ENCODE peak calls at places on chromosomes 12 and 14, in ten cellular contexts. P is pancreas; C is vagina; Z is heart left ventricle; Q is GM23248; M is fibroblast of lung; T is prostate gland; N is lower lobe of right lung; L is iPS DF 6.9; A is naive thymus-derived CD4-positive, alpha-beta T cell. H is an unnamed sample. For H3K27me3 and H3K4me1, the result is how much of the 10 kb centered on the place peaks cover.

GRCh38 chr14:69767369-69767999 is 542 bp downstream of the SRSF5 start:
- DNase-seq in P (peak), C (no peak), Z (peak), Q (peak), M (peak), T (peak), N (peak), L (peak), A (peak), H (peak)

GRCh38 chr12:22856120-22856699 is 231.2 kb downstream of the ETNK1 start:
- DNase-seq in P (no peak), C (no peak), Z (no peak), Q (peak), M (peak), T (no peak), N (no peak), L (no peak), A (no peak), H (no peak)

GRCh38 chr12:122023339-122024131 is 1.9 kb downstream of the BCL7A start:
- DNase-seq in P (peak), C (no peak), Z (peak), Q (peak), M (peak), T (peak), N (peak), L (no peak), A (no peak), H (no peak)

GRCh38 chr12:73180734-73181133 is 908.6 kb downstream of the TRHDE start:
- DNase-seq in P (no peak), C (no peak), Z (no peak), Q (no peak), M (no peak), T (no peak), N (no peak), L (no peak), A (no peak), H (no peak)

GRCh38 chr12:27272375-27273028 is 28.4 kb downstream of the STK38L start:
- DNase-seq in P (no peak), C (no peak), Z (no peak), Q (no peak), M (no peak), T (no peak), N (no peak), L (no peak), A (no peak), H (no peak)

GRCh38 chr12:29783773-29784666 is at the start of gene TMTC1:
- DNase-seq in P (peak), C (no peak), Z (peak), Q (peak), M (peak), T (peak), N (peak), L (no peak), A (no peak), H (no peak)

GRCh38 chr14:95998656-95999055 is 40.5 kb upstream of the C14orf132 start:
- DNase-seq in P (no peak), C (no peak), Z (no peak), Q (peak), M (peak), T (no peak), N (no peak), L (no peak), A (no peak), H (no peak)

GRCh38 chr12:117111386-117112267 is 12.4 kb upstream of the TESC start:
- DNase-seq in P (no peak), C (no peak), Z (no peak), Q (no peak), M (no peak), T (no peak), N (no peak), L (no peak), A (no peak), H (no peak)

GRCh38 chr14:28751467-28752058 is 15.0 kb upstream of the FOXG1 start:
- DNase-seq in P (no peak), C (no peak), Z (no peak), Q (peak), M (peak), T (no peak), N (no peak), L (no peak), A (no peak), H (no peak)

GRCh38 chr12:75738486-75738885 is 227.1 kb upstream of the KRR1 start:
- DNase-seq in P (no peak), C (no peak), Z (no peak), Q (peak), M (no peak), T (no peak), N (no peak), L (no peak), A (no peak), H (no peak)

GRCh38 chr12:120662879-120663278 is 22.5 kb downstream of the CABP1 start:
- DNase-seq in P (no peak), C (no peak), Z (no peak), Q (no peak), M (no peak), T (no peak), N (no peak), L (no peak), A (no peak), H (no peak)

GRCh38 chr12:105365231-105365630 is 34.7 kb downstream of the C12orf75 start:
- DNase-seq in P (no peak), C (no peak), Z (no peak), Q (peak), M (no peak), T (no peak), N (no peak), L (no peak), A (no peak), H (no peak)

GRCh38 chr12:10362828-10363664 is 26.8 kb downstream of the KLRK1 start:
- DNase-seq in P (no peak), C (no peak), Z (no peak), Q (peak), M (no peak), T (no peak), N (no peak), L (no peak), A (no peak), H (no peak)

GRCh38 chr12:114340231-114340630 is 65.7 kb downstream of the TBX5 start:
- DNase-seq in P (no peak), C (no peak), Z (no peak), Q (peak), M (peak), T (no peak), N (no peak), L (no peak), A (no peak), H (no peak)

GRCh38 chr12:122029620-122030426 is 8.1 kb downstream of the BCL7A start:
- DNase-seq in P (peak), C (no peak), Z (peak), Q (no peak), M (no peak), T (no peak), N (no peak), L (no peak), A (no peak), H (no peak)

GRCh38 chr12:112198120-112198733 is 72.9 kb downstream of the TRAFD1 start:
- DNase-seq in P (no peak), C (no peak), Z (no peak), Q (peak), M (peak), T (peak), N (peak), L (peak), A (peak), H (peak)

GRCh38 chr12:113149361-113150150 is at the start of gene CFAP73:
- DNase-seq in P (peak), C (no peak), Z (peak), Q (peak), M (peak), T (no peak), N (peak), L (no peak), A (no peak), H (no peak)

GRCh38 chr12:4271433-4272013 is 2.0 kb upstream of the CCND2 start:
- DNase-seq in P (no peak), C (no peak), Z (no peak), Q (peak), M (no peak), T (no peak), N (no peak), L (no peak), A (no peak), H (peak)

GRCh38 chr14:101991336-101991735 is 27.0 kb downstream of the DYNC1H1 start:
- DNase-seq in P (no peak), C (no peak), Z (no peak), Q (no peak), M (no peak), T (no peak), N (no peak), L (no peak), A (no peak), H (no peak)

GRCh38 chr12:54329756-54330155 is 4.8 kb downstream of the COPZ1 start:
- DNase-seq in P (no peak), C (no peak), Z (no peak), Q (peak), M (no peak), T (no peak), N (no peak), L (no peak), A (no peak), H (no peak)

GRCh38 chr12:21711376-21711775 is 53.7 kb upstream of the LDHB start:
- DNase-seq in P (no peak), C (no peak), Z (no peak), Q (peak), M (no peak), T (no peak), N (no peak), L (no peak), A (no peak), H (no peak)

GRCh38 chr14:90522585-90523191 is 125.9 kb downstream of the CALM1 start:
- DNase-seq in P (peak), C (no peak), Z (no peak), Q (peak), M (no peak), T (peak), N (peak), L (no peak), A (no peak), H (no peak)

GRCh38 chr14:43413094-43413493 is 1094.0 kb downstream of the FSCB start:
- DNase-seq in P (no peak), C (no peak), Z (no peak), Q (no peak), M (no peak), T (no peak), N (no peak), L (no peak), A (no peak), H (no peak)

GRCh38 chr12:87871061-87871460 is 158.1 kb downstream of the C12orf50 start:
- DNase-seq in P (no peak), C (no peak), Z (no peak), Q (no peak), M (peak), T (no peak), N (no peak), L (no peak), A (no peak), H (no peak)

GRCh38 chr14:78157855-78158436 is 12.2 kb upstream of the NRXN3 start:
- DNase-seq in P (no peak), C (no peak), Z (no peak), Q (peak), M (no peak), T (no peak), N (no peak), L (no peak), A (no peak), H (no peak)

GRCh38 chr12:131287015-131287937 is 333.6 kb downstream of the ADGRD1 start:
- DNase-seq in P (no peak), C (no peak), Z (peak), Q (no peak), M (no peak), T (peak), N (peak), L (no peak), A (no peak), H (no peak)

GRCh38 chr12:16165506-16165905 is 112.0 kb downstream of the SLC15A5 start:
- DNase-seq in P (no peak), C (no peak), Z (no peak), Q (peak), M (peak), T (peak), N (no peak), L (peak), A (no peak), H (no peak)

GRCh38 chr14:53715390-53715730 is 241.3 kb downstream of the BMP4 start:
- DNase-seq in P (no peak), C (no peak), Z (no peak), Q (peak), M (peak), T (no peak), N (no peak), L (no peak), A (no peak), H (no peak)

GRCh38 chr14:102933618-102934231 is 11.3 kb downstream of the AMN start:
- DNase-seq in P (peak), C (no peak), Z (no peak), Q (no peak), M (no peak), T (no peak), N (peak), L (no peak), A (no peak), H (no peak)

GRCh38 chr12:118835911-118836310 is 145.4 kb upstream of the SRRM4 start:
- DNase-seq in P (no peak), C (no peak), Z (no peak), Q (no peak), M (no peak), T (no peak), N (no peak), L (no peak), A (no peak), H (no peak)

GRCh38 chr12:57985685-57986084 is 44.3 kb downstream of the ATP23 start:
- DNase-seq in P (no peak), C (no peak), Z (no peak), Q (no peak), M (no peak), T (no peak), N (no peak), L (no peak), A (no peak), H (no peak)

GRCh38 chr12:57983150-57983857 is 41.9 kb downstream of the ATP23 start:
- DNase-seq in P (no peak), C (no peak), Z (no peak), Q (peak), M (peak), T (no peak), N (no peak), L (peak), A (no peak), H (peak)

GRCh38 chr12:57989837-57990236 is 48.5 kb downstream of the ATP23 start:
- DNase-seq in P (no peak), C (no peak), Z (no peak), Q (no peak), M (no peak), T (no peak), N (no peak), L (no peak), A (no peak), H (no peak)

GRCh38 chr12:57984629-57985151 is 43.3 kb downstream of the ATP23 start:
- DNase-seq in P (peak), C (no peak), Z (no peak), Q (no peak), M (no peak), T (no peak), N (no peak), L (no peak), A (no peak), H (no peak)

GRCh38 chr12:57983858-57984505 is 42.6 kb downstream of the ATP23 start:
- DNase-seq in P (no peak), C (no peak), Z (no peak), Q (no peak), M (no peak), T (no peak), N (no peak), L (no peak), A (no peak), H (no peak)
- H3K27me3 ChIP-seq in P (under half), C (under half), Z (under half), Q (under half), M (under half), T (under half), N (under half), L (under half), A (under half), H (under half)

GRCh38 chr14:77032483-77032853 is 4.0 kb upstream of the IRF2BPL start:
- DNase-seq in P (no peak), C (no peak), Z (no peak), Q (no peak), M (no peak), T (no peak), N (no peak), L (no peak), A (no peak), H (no peak)

GRCh38 chr14:77031680-77032482 is 3.4 kb upstream of the IRF2BPL start:
- DNase-seq in P (no peak), C (no peak), Z (no peak), Q (peak), M (peak), T (no peak), N (no peak), L (no peak), A (no peak), H (no peak)

GRCh38 chr14:77033622-77034521 is 5.4 kb upstream of the IRF2BPL start:
- DNase-seq in P (peak), C (no peak), Z (peak), Q (peak), M (peak), T (peak), N (peak), L (peak), A (peak), H (peak)

GRCh38 chr14:77035267-77035666 is 6.8 kb upstream of the IRF2BPL start:
- DNase-seq in P (no peak), C (no peak), Z (no peak), Q (no peak), M (no peak), T (no peak), N (no peak), L (no peak), A (no peak), H (no peak)

DNA sequence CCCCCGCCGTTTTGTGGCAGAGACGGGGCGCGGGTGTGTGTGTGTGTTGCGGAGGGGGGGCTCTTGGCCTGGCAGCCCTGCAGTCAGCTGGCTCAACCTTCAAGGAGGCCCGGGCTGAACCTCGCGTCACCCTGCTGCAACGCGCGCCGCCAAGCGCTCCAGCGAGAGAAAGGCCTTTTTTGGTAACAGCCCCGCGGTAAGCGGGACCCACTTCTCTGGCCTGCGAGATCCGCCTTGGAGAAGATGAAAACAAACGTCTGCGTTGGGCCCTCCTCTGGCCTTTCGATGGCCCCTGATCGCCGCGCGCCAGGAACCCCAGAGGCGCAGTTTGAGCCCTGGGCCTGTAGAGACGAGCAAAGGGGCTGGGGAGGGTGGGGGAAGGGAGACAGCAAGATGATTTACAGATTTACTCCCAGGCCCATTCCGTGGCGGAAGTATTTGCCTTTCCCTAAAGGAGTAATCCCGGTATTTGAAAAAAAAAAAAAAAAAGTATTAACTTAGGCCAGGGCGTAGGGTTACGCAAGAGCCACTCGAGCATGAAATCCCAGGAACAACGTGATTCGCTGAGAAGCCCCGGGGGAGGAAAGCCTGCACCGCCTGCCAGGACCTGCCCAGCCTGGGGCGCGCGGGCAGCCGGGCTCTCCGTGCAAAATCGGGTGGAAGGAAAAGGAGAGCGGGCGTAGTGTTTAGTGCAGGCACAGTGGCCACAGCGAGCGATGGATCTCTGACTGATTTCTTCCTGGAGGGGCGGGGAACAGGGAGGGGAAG is 4.5 kb upstream of the IRF2BPL start:
- DNase-seq in P (peak), C (no peak), Z (peak), Q (peak), M (peak), T (peak), N (peak), L (no peak), A (peak), H (peak)
- H3K4me1 ChIP-seq in P (half or more), C (half or more), Z (half or more), Q (under half), M (under half), T (under half), N (half or more), L (under half), A (under half), H (half or more)

DNA sequence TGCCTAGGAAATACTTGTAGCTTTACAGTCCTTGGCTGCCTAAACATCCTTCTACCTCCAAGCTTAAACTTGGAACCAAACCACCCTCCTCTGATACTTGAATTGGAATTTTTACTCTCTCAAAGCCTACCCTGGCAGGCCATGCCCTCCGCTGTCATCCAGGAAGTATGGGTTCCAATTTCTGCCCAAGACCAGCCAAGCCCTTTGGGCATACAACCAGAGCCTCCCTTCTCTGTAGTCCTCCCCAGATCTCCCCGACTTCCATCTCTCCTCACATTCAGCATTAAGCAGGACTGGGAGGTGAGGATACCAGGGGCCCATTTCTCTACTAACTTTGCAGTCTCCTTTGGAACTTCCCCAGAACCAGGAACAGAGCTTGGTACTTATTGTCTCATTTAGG is 365 bp upstream of the DHH start:
- DNase-seq in P (no peak), C (no peak), Z (peak), Q (no peak), M (no peak), T (no peak), N (no peak), L (no peak), A (no peak), H (no peak)
- H3K27me3 ChIP-seq in P (under half), C (under half), Z (under half), Q (under half), M (under half), T (under half), N (under half), L (under half), A (under half), H (under half)

GRCh38 chr12:46661161-46661845 is 164.5 kb downstream of the SLC38A4 start:
- DNase-seq in P (no peak), C (no peak), Z (no peak), Q (peak), M (peak), T (peak), N (no peak), L (no peak), A (peak), H (no peak)

GRCh38 chr12:46660719-46661118 is 165.1 kb downstream of the SLC38A4 start:
- DNase-seq in P (no peak), C (no peak), Z (no peak), Q (peak), M (peak), T (no peak), N (no peak), L (no peak), A (no peak), H (no peak)

GRCh38 chr12:46659844-46660243 is 166.0 kb downstream of the SLC38A4 start:
- DNase-seq in P (no peak), C (no peak), Z (no peak), Q (peak), M (no peak), T (no peak), N (no peak), L (no peak), A (no peak), H (no peak)

GRCh38 chr12:46659032-46659703 is 166.6 kb downstream of the SLC38A4 start:
- DNase-seq in P (no peak), C (no peak), Z (no peak), Q (peak), M (peak), T (no peak), N (no peak), L (no peak), A (no peak), H (no peak)

DNA sequence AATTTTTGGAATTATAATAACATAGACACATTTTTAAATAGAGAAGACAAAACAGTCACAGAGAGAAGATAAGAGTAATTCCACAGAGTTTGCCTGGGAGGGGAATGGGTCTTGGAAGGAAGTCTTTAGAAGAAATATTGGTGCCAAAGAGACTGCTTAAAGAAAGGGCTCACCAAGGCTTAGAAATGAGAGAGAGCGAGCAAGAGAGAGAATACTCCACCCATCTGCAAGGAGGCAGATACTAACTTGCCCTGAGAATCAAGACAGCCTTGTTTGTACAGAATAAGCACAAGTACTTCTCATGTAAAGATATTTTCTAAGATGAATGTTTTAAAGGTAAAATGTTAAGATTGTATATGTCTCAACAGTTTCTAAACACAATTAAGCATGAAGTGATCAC is 165.5 kb downstream of the SLC38A4 start:
- DNase-seq in P (no peak), C (no peak), Z (no peak), Q (peak), M (peak), T (no peak), N (no peak), L (no peak), A (no peak), H (no peak)
- H3K4me1 ChIP-seq in P (under half), C (under half), Z (under half), Q (half or more), M (under half), T (under half), N (under half), L (under half), A (under half), H (under half)